ENCODE peak calls at places on chromosomes 5 and 9, in seven cellular contexts. X is H9, P is transverse colon, W is astrocyte of the spinal cord, G is neural crest cell, Q is fibroblast of pulmonary artery, I is A549. O is an unnamed sample.

GRCh38 chr9:32572900-32573523 is at the start of gene NDUFB6:
- DNase-seq in X (peak; percentile 95), P (peak; percentile 97), W (peak; percentile 95), G (peak; percentile 85), Q (peak; percentile 95), I (peak; percentile 95), O (peak; percentile 89)

GRCh38 chr5:68354315-68354714 is 138.8 kb downstream of the PIK3R1 start:
- DNase-seq in X (no peak), P (no peak), W (no peak), G (no peak), Q (no peak), I (no peak), O (no peak)

GRCh38 chr9:2709645-2710101 is 7.6 kb upstream of the KCNV2 start:
- DNase-seq in X (no peak), P (no peak), W (no peak), G (no peak), Q (no peak), I (no peak), O (no peak)

GRCh38 chr5:14406554-14406849 is 175.1 kb upstream of the OTULINL start:
- DNase-seq in X (no peak), P (no peak), W (peak; percentile 95), G (no peak), Q (peak; percentile 87), I (no peak), O (no peak)

GRCh38 chr9:130328349-130328801 is 62.8 kb downstream of the HMCN2 start:
- DNase-seq in X (no peak), P (peak; percentile 56), W (no peak), G (no peak), Q (peak; percentile 21), I (no peak), O (no peak)

GRCh38 chr5:957730-958485 is 50.7 kb upstream of the NKD2 start:
- DNase-seq in X (no peak), P (no peak), W (no peak), G (no peak), Q (no peak), I (no peak), O (no peak)

GRCh38 chr5:124453221-124454032 is 293.0 kb downstream of the ZNF608 start:
- DNase-seq in X (no peak), P (no peak), W (peak; percentile 89), G (no peak), Q (peak; percentile 30), I (no peak), O (no peak)

GRCh38 chr5:95673076-95673475 is 9.7 kb downstream of the SPATA9 start:
- DNase-seq in X (no peak), P (no peak), W (no peak), G (no peak), Q (peak; percentile 55), I (no peak), O (no peak)

GRCh38 chr5:158287643-158288228 is 428.8 kb upstream of the CLINT1 start:
- DNase-seq in X (no peak), P (peak; percentile 11), W (peak; percentile 82), G (no peak), Q (peak; percentile 38), I (peak; percentile 5), O (no peak)

GRCh38 chr5:139711067-139711851 is 63.1 kb downstream of the CXXC5 start:
- DNase-seq in X (peak; percentile 78), P (peak; percentile 44), W (peak; percentile 45), G (peak; percentile 56), Q (no peak), I (peak; percentile 46), O (no peak)
- TF ChIP-seq CTCF in X (peak; percentile 49), P (no peak), W (peak; percentile 51), G (peak; percentile 16), Q (peak; percentile 19), I (no peak), O (no peak)

DNA sequence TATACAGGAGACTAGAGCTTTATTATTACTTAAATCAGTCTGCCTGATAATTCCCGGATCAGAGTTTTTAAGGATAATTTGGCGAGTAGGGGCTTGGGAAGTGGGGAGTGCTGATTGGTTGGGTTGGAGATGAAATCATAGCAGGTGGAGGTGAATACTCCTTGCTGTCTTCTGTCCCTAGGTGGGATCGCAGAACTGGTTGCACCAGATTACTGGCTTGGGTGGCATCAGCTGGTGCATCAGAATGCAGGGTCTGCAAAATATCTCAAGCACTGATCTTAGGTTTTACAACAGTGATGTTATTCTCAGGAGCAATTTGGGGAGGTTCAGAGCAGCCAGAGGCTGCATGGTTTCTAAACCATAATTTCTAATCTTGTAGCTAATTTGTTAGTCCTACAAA is 68.1 kb downstream of the KIF4B start:
- DNase-seq in X (no peak), P (no peak), W (no peak), G (no peak), Q (no peak), I (no peak), O (no peak)
- TF ChIP-seq CTCF in X (no peak), P (no peak), W (no peak), G (no peak), Q (no peak), I (no peak), O (no peak)

DNA sequence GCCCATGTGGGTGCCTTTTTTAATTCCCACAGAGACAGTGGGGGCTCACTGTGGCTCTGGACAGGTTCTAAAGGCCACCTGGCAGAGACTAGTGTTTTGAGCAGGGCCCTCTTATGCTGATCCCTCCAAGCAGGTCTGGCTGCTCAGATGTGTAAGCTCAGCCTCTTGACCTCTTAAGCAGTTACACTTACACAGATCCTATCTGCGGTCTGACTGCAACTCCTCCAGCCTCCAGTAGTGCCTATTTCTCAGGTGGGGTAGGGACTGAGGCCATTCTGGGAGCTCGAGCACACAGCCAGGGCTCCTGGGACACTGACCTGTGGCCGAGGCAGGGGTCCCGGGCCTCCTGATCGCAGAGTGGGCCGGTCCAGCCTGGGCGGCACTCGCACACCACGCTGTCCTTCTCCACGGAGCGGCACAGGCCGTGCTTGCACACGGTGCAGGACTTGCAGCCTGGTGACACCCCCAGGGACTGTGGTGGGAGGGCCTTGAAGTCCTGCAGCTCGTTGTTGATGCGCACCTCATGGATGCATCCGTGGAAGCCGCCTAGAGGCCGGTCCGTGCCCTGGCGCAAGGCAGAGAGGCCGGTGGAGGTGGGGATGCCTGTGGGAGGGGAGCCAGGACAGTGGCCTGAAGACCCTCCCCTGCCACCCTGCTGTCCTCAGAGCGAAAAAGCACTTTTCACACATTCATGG is 91.9 kb upstream of the PANK3 start:
- DNase-seq in X (peak; percentile 85), P (no peak), W (no peak), G (no peak), Q (no peak), I (no peak), O (peak; percentile 30)
- TF ChIP-seq CTCF in X (peak; percentile 64), P (no peak), W (no peak), G (no peak), Q (no peak), I (no peak), O (no peak)

GRCh38 chr5:60888359-60889061 is 44.4 kb upstream of the ELOVL7 start:
- DNase-seq in X (no peak), P (no peak), W (no peak), G (no peak), Q (no peak), I (no peak), O (no peak)

GRCh38 chr5:60886158-60886557 is 42.1 kb upstream of the ELOVL7 start:
- DNase-seq in X (no peak), P (no peak), W (no peak), G (no peak), Q (no peak), I (no peak), O (no peak)

GRCh38 chr5:60887096-60887495 is 43.0 kb upstream of the ELOVL7 start:
- DNase-seq in X (no peak), P (no peak), W (no peak), G (no peak), Q (no peak), I (no peak), O (no peak)

DNA sequence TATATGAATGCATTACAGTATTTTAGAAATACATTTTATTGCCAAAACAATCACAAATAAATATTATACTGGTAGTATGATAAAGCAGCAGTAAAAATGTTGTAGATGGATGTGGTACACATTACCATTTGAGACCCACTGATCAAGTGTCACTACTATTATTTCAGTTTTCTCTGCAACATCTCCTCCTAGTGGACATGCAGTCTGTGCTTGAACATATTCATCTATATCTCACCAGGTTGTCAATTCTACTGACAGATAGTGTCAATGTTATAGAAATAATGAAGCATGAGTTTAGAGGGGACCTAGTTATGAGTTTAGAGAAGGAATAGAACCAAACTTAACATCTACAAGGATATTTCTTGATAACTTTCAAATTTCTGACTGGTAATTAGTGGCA is 39.2 kb upstream of the ELOVL7 start:
- DNase-seq in X (no peak), P (no peak), W (no peak), G (no peak), Q (peak; percentile 22), I (peak; percentile 31), O (no peak)
- TF ChIP-seq CTCF in X (peak; percentile 65), P (peak; percentile 32), W (peak; percentile 38), G (peak; percentile 55), Q (peak; percentile 54), I (peak; percentile 57), O (no peak)